ENCODE peak calls at places on chromosomes 11 and 22, in eight cellular contexts. Y is NB4, Z is sigmoid colon, X is transverse colon, D is A549, V is esophagus muscularis mucosa, Q is Peyer's patch, L is tibial nerve. O is an unnamed sample.

GRCh38 chr11:84289381-84289906 is 1003.3 kb upstream of the CCDC90B start:
- DNase-seq in D (no peak), Q (no peak), X (no peak), Z (no peak), Y (no peak), L (no peak), V (no peak), O (no peak)

GRCh38 chr11:69300124-69301032 is 6.4 kb downstream of the MYEOV start:
- DNase-seq in L (no peak), Z (no peak), Q (no peak), V (no peak), X (no peak), D (no peak), Y (peak; percentile 80), O (no peak)

GRCh38 chr11:14642873-14643696 is 519 bp upstream of the PDE3B start:
- DNase-seq in L (no peak), D (no peak), Y (peak; percentile 57), Z (peak; percentile 68), Q (no peak), X (peak; percentile 15), V (no peak), O (no peak)

GRCh38 chr11:408154-409007 is 6.4 kb downstream of the SIGIRR start:
- DNase-seq in D (no peak), V (no peak), X (no peak), Z (peak; percentile 62), Q (peak; percentile 48), L (no peak), Y (no peak), O (no peak)

GRCh38 chr11:113528982-113529381 is 53.8 kb upstream of the DRD2 start:
- DNase-seq in D (no peak), Y (no peak), X (no peak), V (no peak), L (no peak), Z (no peak), Q (no peak), O (no peak)

GRCh38 chr11:57323503-57324153 is 1.1 kb downstream of the TNKS1BP1 start:
- DNase-seq in D (peak; percentile 51), Z (no peak), V (no peak), Q (no peak), L (no peak), Y (no peak), X (no peak), O (no peak)

GRCh38 chr11:132047167-132047566 is 676.8 kb downstream of the NTM start:
- DNase-seq in L (no peak), Z (no peak), D (no peak), X (no peak), Q (no peak), Y (no peak), V (no peak), O (no peak)

GRCh38 chr22:44738347-44738715 is 14.0 kb upstream of the ARHGAP8 start:
- DNase-seq in Z (no peak), X (peak; percentile 57), Q (peak; percentile 62), V (no peak), Y (no peak), L (no peak), D (no peak), O (no peak)

GRCh38 chr11:75308116-75308515 is 43.3 kb downstream of the ARRB1 start:
- DNase-seq in X (no peak), Y (no peak), Z (no peak), L (no peak), Q (no peak), V (no peak), D (no peak), O (no peak)

GRCh38 chr11:58621586-58622262 is 741 bp upstream of the CNTF start:
- DNase-seq in Y (no peak), L (no peak), Q (no peak), D (no peak), X (no peak), V (no peak), Z (no peak), O (no peak)

GRCh38 chr11:678297-678696 is 16.7 kb downstream of the DEAF1 start:
- DNase-seq in D (no peak), X (no peak), Y (no peak), V (no peak), Q (no peak), Z (no peak), L (no peak), O (no peak)

GRCh38 chr11:122523841-122524531 is 131.5 kb upstream of the UBASH3B start:
- DNase-seq in Y (peak; percentile 18), V (no peak), Z (no peak), X (no peak), D (no peak), Q (no peak), L (no peak), O (peak; percentile 64)

GRCh38 chr11:132312616-132313210 is 942.3 kb downstream of the NTM start:
- DNase-seq in Q (no peak), D (no peak), X (no peak), L (no peak), Z (no peak), V (no peak), Y (peak; percentile 45), O (peak; percentile 5)

GRCh38 chr11:72574534-72575460 is 99.4 kb downstream of the PDE2A start:
- DNase-seq in X (no peak), D (no peak), Y (no peak), V (no peak), Q (peak; percentile 36), L (no peak), Z (peak; percentile 58), O (no peak)

GRCh38 chr11:9077164-9077563 is 14.2 kb downstream of the SCUBE2 start:
- DNase-seq in X (no peak), Q (no peak), V (no peak), L (no peak), D (no peak), Z (no peak), Y (no peak), O (no peak)

GRCh38 chr11:31995031-31995430 is 95.8 kb upstream of the RCN1 start:
- DNase-seq in V (no peak), Q (no peak), D (no peak), Z (no peak), L (no peak), X (no peak), Y (no peak), O (no peak)

DNA sequence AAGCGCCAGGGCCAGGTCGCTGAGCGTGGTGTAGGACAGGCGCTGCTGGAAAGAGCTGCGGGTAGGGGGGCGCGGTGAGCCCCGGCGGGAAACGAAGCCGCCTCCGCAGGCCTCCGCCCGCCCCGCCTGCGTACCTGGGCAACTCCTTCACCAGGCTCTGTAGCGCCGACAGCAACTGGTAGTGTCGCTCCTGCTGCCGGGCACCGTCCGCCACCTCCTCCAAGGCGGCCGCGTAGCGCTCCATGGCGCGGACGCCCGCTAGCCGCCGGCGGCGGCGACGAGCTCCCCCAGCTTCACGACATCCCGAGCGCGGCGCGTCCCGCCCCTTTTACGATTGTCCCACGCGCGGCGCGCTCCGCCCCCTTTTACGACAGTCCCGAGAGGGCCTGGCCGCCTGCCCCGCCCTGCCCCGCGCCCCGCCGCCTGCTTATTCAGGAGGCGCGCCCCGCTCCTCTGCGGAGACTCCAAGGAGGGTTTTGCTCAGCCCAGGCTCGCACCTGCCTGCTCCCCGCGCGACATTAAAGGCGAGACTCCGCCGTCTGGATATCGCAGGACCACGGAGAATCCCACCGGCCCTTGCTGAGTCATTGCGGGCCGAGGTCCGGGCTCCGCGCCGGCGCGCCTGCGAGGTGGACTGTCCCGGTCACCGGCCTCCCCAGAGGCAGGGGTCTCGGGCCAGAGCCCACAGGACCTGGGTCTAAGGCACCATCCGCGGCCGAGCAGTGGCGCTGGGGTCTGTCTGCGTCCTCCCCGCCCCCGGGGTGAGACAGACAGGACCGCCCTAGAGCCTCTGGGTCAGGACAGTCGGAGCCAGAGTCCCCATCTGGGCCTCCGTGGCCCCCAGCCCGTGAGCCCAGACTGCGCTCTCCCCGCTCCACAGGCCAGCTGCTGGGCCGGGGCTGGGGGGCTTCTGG is at the start of gene DGCR6L:
- DNase-seq in V (peak; percentile 97), Z (peak; percentile 97), L (peak; percentile 93), Q (peak; percentile 98), Y (peak; percentile 96), X (peak; percentile 98), D (peak; percentile 78), O (peak; percentile 98)
- TF ChIP-seq POLR2A in V (no peak), Z (peak; percentile 57), L (peak; percentile 13), Q (peak; percentile 57), Y (peak; percentile 50), X (peak; percentile 66), D (peak; percentile 78), O (peak; percentile 68)

GRCh38 chr11:86040919-86041318 is 28.0 kb downstream of the PICALM start:
- DNase-seq in D (no peak), V (no peak), Y (no peak), L (no peak), Q (no peak), X (no peak), Z (no peak), O (no peak)
- H3K4me3 ChIP-seq in D (no peak overlapping the region), V (peak overlapping the region; percentile 33), Y (no peak overlapping the region), L (no peak overlapping the region), Q (no peak overlapping the region), X (no peak overlapping the region), Z (peak overlapping the region; percentile 23), O (no peak overlapping the region)

DNA sequence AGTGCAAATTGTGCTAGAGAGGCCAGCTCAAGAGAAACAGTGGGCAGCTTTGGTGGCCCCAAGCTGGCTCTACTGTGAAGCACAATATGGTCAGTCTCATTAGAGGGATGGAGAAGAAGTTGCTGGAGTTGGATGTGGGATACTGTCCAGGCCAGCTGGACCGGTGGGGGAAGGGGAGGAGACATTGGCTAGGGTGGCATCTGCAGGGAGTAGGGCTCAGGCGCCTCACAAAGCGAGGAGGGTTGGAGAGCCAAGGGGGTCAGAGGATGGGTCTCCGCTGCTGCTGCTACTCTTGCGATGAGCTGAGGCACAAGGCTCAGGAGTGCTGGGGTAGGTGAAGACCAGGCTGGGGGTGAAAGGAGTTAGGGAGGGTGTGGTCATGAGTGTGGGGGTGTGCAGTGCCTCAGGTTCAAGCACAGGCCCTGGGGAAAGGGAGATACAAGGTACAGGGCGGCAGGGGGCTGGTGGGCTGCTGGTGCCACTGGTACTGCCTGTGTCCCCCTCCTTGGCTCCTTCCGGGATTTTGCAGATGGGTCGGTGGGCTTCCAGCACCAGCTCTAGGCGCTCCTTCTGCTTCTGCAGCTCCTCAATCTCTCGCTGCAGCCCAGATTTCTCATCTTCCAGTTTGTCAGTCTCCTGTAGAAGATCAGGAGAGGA is 2.3 kb downstream of the CCDC85B start:
- DNase-seq in Q (no peak), Y (no peak), L (no peak), D (no peak), Z (no peak), X (no peak), V (no peak), O (no peak)
- TF ChIP-seq POLR2A in Q (no peak), Y (no peak), L (no peak), D (no peak), Z (no peak), X (no peak), V (no peak), O (no peak)

GRCh38 chr22:24507742-24508141 is 12.6 kb downstream of the UPB1 start:
- DNase-seq in X (no peak), Z (no peak), D (no peak), Y (no peak), L (no peak), Q (no peak), V (no peak), O (no peak)

GRCh38 chr22:24503137-24503850 is 8.2 kb downstream of the UPB1 start:
- DNase-seq in V (no peak), X (peak; percentile 61), Z (no peak), Y (peak; percentile 96), L (peak; percentile 65), D (peak; percentile 71), Q (peak; percentile 88), O (peak; percentile 59)

GRCh38 chr22:24503851-24504170 is 8.7 kb downstream of the UPB1 start:
- DNase-seq in D (no peak), Z (no peak), X (no peak), Y (peak; percentile 43), V (no peak), Q (no peak), L (no peak), O (no peak)

GRCh38 chr22:24506802-24507438 is 11.8 kb downstream of the UPB1 start:
- DNase-seq in D (peak; percentile 24), Q (no peak), Y (peak; percentile 83), Z (no peak), L (no peak), X (no peak), V (no peak), O (no peak)

GRCh38 chr22:24505337-24505736 is 10.2 kb downstream of the UPB1 start:
- DNase-seq in Y (no peak), D (no peak), Z (no peak), X (no peak), L (no peak), Q (no peak), V (no peak), O (no peak)
- H3K4me3 ChIP-seq in Y (no peak overlapping the region), D (no peak overlapping the region), Z (no peak overlapping the region), X (no peak overlapping the region), L (no peak overlapping the region), Q (no peak overlapping the region), V (no peak overlapping the region), O (no peak overlapping the region)